ENCODE peak calls at places on chromosome 7, in four cellular contexts. H, J, U and M are unnamed samples.

GRCh38 chr7:23373151-23374004 is 74.2 kb downstream of the MALSU1 start:
- DNase-seq in U (no peak), J (no peak), H (no peak), M (no peak)

GRCh38 chr7:32616625-32617024 is 121.3 kb downstream of the AVL9 start:
- DNase-seq in U (peak), J (peak), H (no peak), M (no peak)

GRCh38 chr7:44221231-44221791 is 20.5 kb downstream of the YKT6 start:
- DNase-seq in U (peak), J (peak), H (no peak), M (no peak)

GRCh38 chr7:139749545-139749944 is 28.3 kb downstream of the HIPK2 start:
- DNase-seq in J (no peak), U (no peak), H (no peak), M (no peak)

GRCh38 chr7:31126976-31127375 is 74.9 kb downstream of the ADCYAP1R1 start:
- DNase-seq in H (no peak), J (no peak), U (peak), M (no peak)

GRCh38 chr7:25638590-25638989 is 410.3 kb upstream of the NPVF start:
- DNase-seq in H (no peak), U (no peak), J (no peak), M (no peak)

GRCh38 chr7:45897042-45897690 is 8.9 kb downstream of the IGFBP1 start:
- DNase-seq in U (peak), H (no peak), J (no peak), M (no peak)

GRCh38 chr7:14424675-14425074 is 435.2 kb upstream of the ETV1 start:
- DNase-seq in U (peak), H (no peak), J (no peak), M (no peak)

GRCh38 chr7:52689912-52690311 is 345.5 kb upstream of the POM121L12 start:
- DNase-seq in H (no peak), J (no peak), U (no peak), M (no peak)

GRCh38 chr7:47540387-47541093 is 41.4 kb downstream of the TNS3 start:
- DNase-seq in H (no peak), J (no peak), U (no peak), M (no peak)

GRCh38 chr7:33873518-33873917 is 31.8 kb upstream of the BMPER start:
- DNase-seq in H (no peak), U (no peak), J (no peak), M (no peak)

GRCh38 chr7:66355762-66356161 is 150.6 kb downstream of the TPST1 start:
- DNase-seq in J (no peak), U (no peak), H (no peak), M (no peak)

GRCh38 chr7:100897772-100898454 is 2.2 kb upstream of the ACHE start:
- DNase-seq in H (no peak), J (no peak), U (no peak), M (no peak)

GRCh38 chr7:103121641-103122040 is 27.3 kb downstream of the NAPEPLD start:
- DNase-seq in H (no peak), J (no peak), U (no peak), M (no peak)

GRCh38 chr7:132654150-132654549 is 77.9 kb upstream of the PLXNA4 start:
- DNase-seq in U (peak), J (no peak), H (no peak), M (no peak)
- TF ChIP-seq CTCF in U (peak), J (peak), H (peak), M (peak)

DNA sequence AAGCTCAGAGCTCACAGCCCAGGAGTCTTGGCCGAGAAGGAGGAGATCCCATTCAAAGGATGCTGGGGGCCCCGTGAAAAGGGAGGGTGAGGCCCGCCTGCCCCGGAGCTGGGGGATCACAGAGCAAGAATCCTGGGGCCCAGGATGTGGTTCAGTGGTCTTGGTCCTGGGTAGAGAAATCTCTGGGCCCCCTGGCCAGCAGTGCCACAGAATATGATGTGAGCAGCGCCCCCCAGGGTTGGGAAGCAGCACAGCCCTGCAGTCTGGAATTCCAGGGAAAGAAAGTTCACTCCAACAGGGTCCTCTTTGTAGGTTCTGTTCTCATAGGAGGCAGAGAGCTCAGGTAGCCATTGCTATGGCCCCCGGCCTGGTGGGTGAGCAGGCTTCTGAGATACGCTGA is 77.6 kb upstream of the GNA12 start:
- DNase-seq in U (peak), H (no peak), J (no peak), M (no peak)
- TF ChIP-seq CTCF in U (peak), H (no peak), J (no peak), M (peak)

DNA sequence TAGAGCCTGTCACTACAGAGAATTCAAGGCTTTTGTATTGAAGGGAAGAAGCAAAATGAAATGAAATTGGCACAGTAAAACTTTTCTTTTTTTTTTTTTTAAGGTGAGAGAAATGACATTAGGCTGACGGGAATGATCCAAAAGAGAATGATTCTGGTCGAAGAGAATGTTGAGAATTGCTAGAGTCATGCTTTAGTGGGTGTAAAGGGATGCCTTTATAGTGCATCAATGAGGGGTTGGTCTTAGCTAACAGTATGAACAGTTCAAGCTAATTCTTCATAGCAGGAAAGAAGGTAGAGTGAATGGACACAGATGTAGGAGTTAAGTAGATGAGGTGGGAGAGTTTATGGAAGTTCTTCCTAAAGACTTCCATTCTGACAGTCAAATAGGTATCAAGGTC is 32.3 kb upstream of the LSM8 start:
- DNase-seq in U (no peak), H (no peak), J (no peak), M (no peak)
- TF ChIP-seq CTCF in U (no peak), H (no peak), J (no peak), M (no peak)

GRCh38 chr7:68058014-68058413 is 1061.4 kb downstream of the TYW1 start:
- DNase-seq in J (no peak), H (no peak), U (no peak), M (no peak)

GRCh38 chr7:68063171-68063570 is 1066.5 kb downstream of the TYW1 start:
- DNase-seq in H (no peak), J (no peak), U (no peak), M (no peak)
- TF ChIP-seq CTCF in H (no peak), J (peak), U (peak), M (no peak)

GRCh38 chr7:38907066-38907465 is 1.9 kb downstream of the VPS41 start:
- DNase-seq in J (no peak), U (no peak), H (no peak), M (no peak)

GRCh38 chr7:38905026-38905759 is 3.8 kb downstream of the VPS41 start:
- DNase-seq in H (no peak), U (peak), J (no peak), M (no peak)

GRCh38 chr7:38908759-38909335 is at the start of gene VPS41:
- DNase-seq in H (peak), J (peak), U (peak), M (no peak)

GRCh38 chr7:38909870-38910269 is 879 bp upstream of the VPS41 start:
- DNase-seq in H (no peak), U (no peak), J (no peak), M (no peak)
- TF ChIP-seq CTCF in H (no peak), U (peak), J (no peak), M (no peak)

DNA sequence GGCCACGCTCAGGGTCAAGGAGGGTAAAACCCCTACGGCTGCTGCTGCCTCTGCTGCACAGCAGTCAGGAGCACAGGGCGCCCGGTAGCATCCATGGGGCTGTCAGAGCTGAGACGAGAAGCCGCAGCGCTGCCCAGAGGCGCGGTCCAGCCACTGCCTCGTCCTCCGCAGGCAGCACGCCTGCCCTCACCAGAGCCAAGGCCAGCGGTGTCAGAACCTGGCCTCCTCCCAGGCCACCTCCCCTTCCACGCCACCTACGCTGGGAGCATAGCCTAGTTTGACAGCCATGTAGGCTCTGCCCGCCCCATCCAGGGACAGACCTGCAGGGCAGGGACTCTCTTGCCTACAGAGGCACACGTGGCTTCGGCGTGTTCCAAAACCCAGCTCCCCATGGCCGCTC is 16.2 kb downstream of the INTS1 start:
- DNase-seq in U (no peak), J (no peak), H (no peak), M (no peak)
- TF ChIP-seq CTCF in U (no peak), J (no peak), H (no peak), M (no peak)

GRCh38 chr7:156071612-156072011 is 259.3 kb upstream of the SHH start:
- DNase-seq in H (no peak), J (no peak), U (no peak), M (no peak)

GRCh38 chr7:156074084-156074483 is 261.8 kb upstream of the SHH start:
- DNase-seq in U (no peak), H (no peak), J (no peak), M (no peak)

GRCh38 chr7:156067156-156067555 is 254.9 kb upstream of the SHH start:
- DNase-seq in J (no peak), U (no peak), H (no peak), M (no peak)

GRCh38 chr7:156073366-156074052 is 261.2 kb upstream of the SHH start:
- DNase-seq in H (no peak), U (no peak), J (no peak), M (no peak)

DNA sequence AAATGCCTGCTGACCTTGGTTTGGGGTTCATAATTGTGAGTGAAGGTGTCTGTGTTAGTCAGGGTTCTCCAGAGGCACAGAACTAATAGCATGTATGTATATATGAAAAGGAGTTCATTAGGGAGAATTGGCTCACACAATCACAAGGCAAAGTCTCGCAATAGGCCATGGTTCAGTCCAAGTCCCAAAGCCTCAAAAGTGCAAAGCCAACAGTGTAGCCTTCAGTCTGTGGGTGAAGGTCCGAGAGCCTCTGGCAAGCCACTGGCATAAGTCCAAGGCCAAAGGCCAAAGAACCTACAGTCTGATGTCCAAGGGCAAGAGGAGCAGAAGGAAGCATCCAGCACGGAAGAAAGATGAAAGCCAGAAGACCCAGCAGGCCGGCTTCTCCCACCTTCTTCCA is 257.6 kb upstream of the SHH start:
- DNase-seq in H (no peak), U (no peak), J (no peak), M (no peak)
- TF ChIP-seq CTCF in H (no peak), U (no peak), J (no peak), M (no peak)

DNA sequence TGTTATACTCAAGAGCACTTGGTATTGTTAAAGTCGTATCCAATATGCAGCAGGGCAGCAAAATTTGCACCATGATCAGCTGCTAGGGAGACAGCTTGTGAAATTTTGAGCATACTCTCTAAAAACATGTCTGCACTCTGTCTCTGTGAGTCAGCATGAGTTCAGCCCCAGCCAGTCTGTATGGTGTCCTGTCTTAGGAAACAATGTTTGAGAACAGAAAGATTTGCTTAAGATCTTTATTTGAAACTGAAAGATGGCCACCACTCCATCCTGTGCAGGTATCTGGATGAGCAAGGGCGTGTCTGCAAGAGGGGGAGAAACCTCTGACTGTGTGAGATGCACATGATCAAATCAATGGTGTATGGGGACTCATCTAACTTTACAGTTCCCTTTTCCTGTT is 97.1 kb downstream of the GNAI1 start:
- DNase-seq in U (peak), J (no peak), H (no peak), M (no peak)
- TF ChIP-seq CTCF in U (no peak), J (no peak), H (no peak), M (no peak)

GRCh38 chr7:130566898-130567280 is 75.0 kb downstream of the MEST start:
- DNase-seq in H (no peak), U (no peak), J (no peak), M (no peak)

GRCh38 chr7:130566168-130566897 is 74.4 kb downstream of the MEST start:
- DNase-seq in H (no peak), U (peak), J (peak), M (no peak)

GRCh38 chr7:130559184-130559583 is 67.3 kb downstream of the MEST start:
- DNase-seq in U (no peak), J (no peak), H (no peak), M (no peak)

GRCh38 chr7:130560972-130561371 is 69.1 kb downstream of the MEST start:
- DNase-seq in H (no peak), U (peak), J (no peak), M (no peak)
- TF ChIP-seq CTCF in H (peak), U (peak), J (no peak), M (peak)